ENCODE peak calls at places on chromosomes 13 and 19, in seven cellular contexts. J, B, F, P, H, M and T are unnamed samples. For H3K36me3, the result is how much of the 10 kb centered on the place peaks cover.

GRCh38 chr19:19997656-19998268 is 41.5 kb downstream of the ZNF682 start:
- DNase-seq in M (peak), F (no peak), H (peak), J (peak), P (no peak), B (no peak), T (no peak)

GRCh38 chr19:50322234-50322633 is 6.9 kb downstream of the KCNC3 start:
- DNase-seq in H (no peak), F (no peak), M (no peak), J (no peak), B (no peak), P (no peak), T (no peak)

GRCh38 chr19:54316746-54317107 is 3.8 kb upstream of the LILRA5 start:
- DNase-seq in M (no peak), J (no peak), F (peak), B (no peak), H (no peak), P (no peak), T (peak)

GRCh38 chr19:12720851-12721655 is 2.7 kb downstream of the TNPO2 start:
- DNase-seq in H (peak), M (no peak), B (no peak), J (no peak), F (no peak), P (peak), T (no peak)

GRCh38 chr19:8459520-8460260 is 14.9 kb downstream of the HNRNPM start:
- DNase-seq in B (no peak), J (no peak), F (no peak), P (peak), M (no peak), H (no peak), T (no peak)

GRCh38 chr19:4534836-4535658 is at the start of gene PLIN5:
- DNase-seq in M (peak), B (no peak), H (peak), F (peak), P (peak), J (peak), T (peak)

GRCh38 chr19:862529-863304 is 3.3 kb downstream of the CFD start:
- DNase-seq in H (peak), P (no peak), J (peak), B (no peak), F (peak), M (peak), T (peak)

GRCh38 chr19:1469936-1470863 is 8.8 kb downstream of the C19orf25 start:
- DNase-seq in H (peak), B (no peak), P (no peak), F (no peak), J (no peak), M (no peak), T (peak)

GRCh38 chr13:98942997-98943396 is 34.9 kb downstream of the DOCK9 start:
- DNase-seq in H (no peak), M (no peak), F (no peak), J (no peak), B (no peak), P (no peak), T (no peak)

GRCh38 chr13:93279982-93280381 is 53.4 kb downstream of the GPC6 start:
- DNase-seq in J (no peak), F (no peak), P (no peak), M (no peak), H (no peak), B (no peak), T (no peak)

GRCh38 chr13:106533940-106534843 is 1.3 kb downstream of the EFNB2 start:
- DNase-seq in J (peak), M (no peak), P (peak), H (peak), F (peak), B (no peak), T (peak)

GRCh38 chr13:59607780-59608233 is 555.9 kb downstream of the DIAPH3 start:
- DNase-seq in M (no peak), B (no peak), F (no peak), J (no peak), P (no peak), H (no peak), T (no peak)

GRCh38 chr19:54262066-54262465 is 5.0 kb upstream of the LILRB5 start:
- DNase-seq in H (no peak), J (no peak), B (no peak), F (peak), M (no peak), P (no peak), T (no peak)

GRCh38 chr19:30062331-30063183 is 120.5 kb downstream of the URI1 start:
- DNase-seq in M (no peak), P (no peak), H (no peak), J (no peak), B (no peak), F (no peak), T (no peak)

GRCh38 chr13:113596321-113597200 is 12.0 kb downstream of the TFDP1 start:
- DNase-seq in P (no peak), B (no peak), M (peak), J (no peak), H (peak), F (peak), T (peak)

GRCh38 chr13:89343165-89343564 is 1672.0 kb downstream of the SLITRK5 start:
- DNase-seq in B (no peak), H (no peak), P (no peak), F (no peak), J (no peak), M (no peak), T (no peak)

GRCh38 chr13:23372264-23372905 is 61.1 kb downstream of the SACS start:
- DNase-seq in B (no peak), F (no peak), P (peak), J (no peak), M (no peak), H (no peak), T (no peak)

GRCh38 chr13:74904547-74904946 is 577.4 kb downstream of the TBC1D4 start:
- DNase-seq in J (no peak), F (no peak), M (no peak), B (no peak), H (no peak), P (no peak), T (no peak)

GRCh38 chr13:61410266-61410665 is 5.4 kb downstream of the PCDH20 start:
- DNase-seq in M (no peak), J (no peak), P (no peak), B (no peak), H (no peak), F (no peak), T (no peak)

GRCh38 chr13:82905071-82905470 is 977.2 kb downstream of the SLITRK1 start:
- DNase-seq in P (no peak), J (no peak), M (no peak), H (no peak), F (no peak), B (no peak), T (no peak)

GRCh38 chr13:23433171-23434153 is at the start of gene SACS:
- DNase-seq in B (no peak), F (no peak), H (no peak), J (peak), M (no peak), P (peak), T (no peak)

GRCh38 chr13:23796546-23796945 is 92.7 kb downstream of the MIPEP start:
- DNase-seq in H (no peak), M (no peak), B (no peak), P (no peak), F (no peak), J (no peak), T (no peak)

GRCh38 chr19:17757125-17757524 is 5.8 kb downstream of the FCHO1 start:
- DNase-seq in M (peak), P (peak), H (peak), B (no peak), J (peak), F (no peak), T (no peak)

GRCh38 chr19:2333807-2334211 is 5.3 kb downstream of the SPPL2B start:
- DNase-seq in F (no peak), H (no peak), B (no peak), M (no peak), P (no peak), J (no peak), T (no peak)

GRCh38 chr13:77225946-77226345 is 100.9 kb downstream of the MYCBP2 start:
- DNase-seq in B (no peak), J (no peak), P (no peak), F (no peak), H (no peak), M (no peak), T (no peak)

GRCh38 chr19:55605207-55605636 is 225 bp upstream of the ZNF865 start:
- DNase-seq in F (peak), B (peak), J (peak), P (peak), H (peak), M (peak), T (peak)

GRCh38 chr13:80339841-80340642 is 884 bp downstream of the SPRY2 start:
- DNase-seq in B (no peak), M (no peak), P (peak), F (peak), J (peak), H (peak), T (peak)

GRCh38 chr13:49183672-49184315 is 36.3 kb upstream of the MLNR start:
- DNase-seq in H (no peak), F (no peak), B (no peak), J (no peak), P (no peak), M (no peak), T (no peak)

GRCh38 chr19:18985257-18985656 is 44.2 kb upstream of the HOMER3 start:
- DNase-seq in P (no peak), F (no peak), H (no peak), B (no peak), M (no peak), J (no peak), T (no peak)

GRCh38 chr19:13012690-13013608 is 17.7 kb downstream of the NFIX start:
- DNase-seq in H (peak), M (no peak), F (no peak), P (peak), B (no peak), J (no peak), T (no peak)

GRCh38 chr19:39544201-39544903 is 4.4 kb upstream of the EID2 start:
- DNase-seq in F (no peak), M (no peak), B (no peak), H (no peak), J (no peak), P (no peak), T (no peak)

GRCh38 chr19:17089238-17089637 is 13.7 kb downstream of the MYO9B start:
- DNase-seq in H (no peak), P (peak), J (no peak), M (no peak), F (no peak), B (no peak), T (no peak)

GRCh38 chr19:12952488-12953455 is 4.3 kb downstream of the GADD45GIP1 start:
- DNase-seq in J (peak), H (no peak), M (no peak), B (peak), P (peak), F (no peak), T (no peak)

GRCh38 chr13:110651271-110651670 is 35.9 kb downstream of the NAXD start:
- DNase-seq in B (no peak), P (no peak), J (no peak), H (no peak), M (no peak), F (no peak), T (no peak)

GRCh38 chr19:50496189-50497029 is 14.6 kb downstream of the JOSD2 start:
- DNase-seq in M (no peak), J (no peak), P (no peak), B (no peak), F (peak), H (no peak), T (peak)

GRCh38 chr19:35144600-35145436 is 1.8 kb downstream of the FXYD7 start:
- DNase-seq in J (no peak), F (no peak), B (no peak), P (no peak), H (peak), M (no peak), T (no peak)

GRCh38 chr19:45099465-45100201 is 6.7 kb downstream of the PPP1R37 start:
- DNase-seq in F (no peak), B (no peak), J (no peak), H (no peak), M (no peak), P (no peak), T (no peak)

GRCh38 chr13:39107484-39108040 is 69.3 kb downstream of the NHLRC3 start:
- DNase-seq in B (no peak), H (no peak), F (no peak), P (no peak), M (no peak), J (peak), T (no peak)

GRCh38 chr19:52889076-52889475 is 8.4 kb downstream of the ZNF320 start:
- DNase-seq in H (no peak), M (no peak), P (no peak), F (no peak), J (no peak), B (no peak), T (no peak)
- H3K36me3 ChIP-seq in H (under half), M (under half), P (under half), F (half or more), J (half or more), B (under half), T (half or more)

DNA sequence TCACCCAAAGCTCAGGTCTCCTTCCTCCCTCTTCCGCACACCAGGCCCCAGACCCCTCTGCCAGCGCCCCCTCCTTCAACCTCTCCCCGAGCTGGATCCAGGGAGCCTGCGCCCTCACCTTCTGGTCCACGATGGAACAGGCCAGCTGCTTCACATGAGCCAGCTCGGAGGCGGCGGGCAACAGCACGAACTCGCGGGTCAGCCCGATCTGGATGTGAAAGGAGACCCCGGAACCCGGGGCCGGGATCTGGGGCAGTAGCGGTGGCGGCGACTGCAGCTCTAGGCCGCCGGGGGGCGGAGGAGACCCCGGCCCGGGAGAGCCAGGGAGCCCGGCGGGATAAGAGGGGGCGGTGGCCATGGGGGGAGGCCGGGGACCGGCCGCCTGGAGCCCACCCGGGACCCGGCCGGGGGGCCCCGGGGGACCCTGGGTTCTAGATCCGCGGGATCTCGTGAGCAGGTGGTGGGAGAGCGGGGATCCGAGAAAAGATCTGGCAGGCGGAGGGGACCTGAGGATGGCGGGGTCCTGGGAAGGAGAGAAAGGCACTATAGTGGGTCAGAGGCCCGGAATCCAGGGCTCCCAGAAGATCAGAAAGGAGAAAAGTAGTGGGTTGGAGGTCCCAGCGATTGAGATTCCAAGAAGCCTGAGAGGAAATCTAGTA is 772 bp downstream of the PRKD2 start:
- DNase-seq in M (no peak), H (peak), F (no peak), J (no peak), B (no peak), P (no peak), T (peak)
- TF ChIP-seq CTCF in M (no peak), H (no peak), F (peak), J (peak), B (no peak), P (no peak), T (peak)

GRCh38 chr13:29510698-29511438 is 84.6 kb downstream of the SLC7A1 start:
- DNase-seq in B (no peak), H (no peak), F (no peak), J (no peak), P (peak), M (no peak), T (no peak)
- H3K36me3 ChIP-seq in B (under half), H (under half), F (under half), J (under half), P (under half), M (under half), T (under half)

GRCh38 chr13:91579320-91579719 is 180.9 kb downstream of the GPC5 start:
- DNase-seq in H (no peak), B (no peak), M (no peak), P (no peak), J (no peak), F (no peak), T (no peak)

GRCh38 chr13:91572944-91573535 is 174.6 kb downstream of the GPC5 start:
- DNase-seq in J (no peak), B (no peak), M (no peak), F (no peak), P (peak), H (no peak), T (no peak)

GRCh38 chr13:91574756-91575155 is 176.3 kb downstream of the GPC5 start:
- DNase-seq in P (peak), B (no peak), F (no peak), M (no peak), H (no peak), J (no peak), T (no peak)

GRCh38 chr13:91572439-91572838 is 174.0 kb downstream of the GPC5 start:
- DNase-seq in B (no peak), M (no peak), F (no peak), J (no peak), H (no peak), P (peak), T (no peak)

GRCh38 chr13:91576590-91576989 is 178.2 kb downstream of the GPC5 start:
- DNase-seq in P (no peak), F (no peak), H (peak), M (no peak), J (peak), B (no peak), T (no peak)
- TF ChIP-seq CTCF in P (peak), F (no peak), H (peak), M (no peak), J (peak), B (no peak), T (no peak)

GRCh38 chr13:111937763-111938375 is 129.1 kb upstream of the SOX1 start:
- DNase-seq in B (no peak), F (peak), P (no peak), J (no peak), H (no peak), M (no peak), T (no peak)
- H3K36me3 ChIP-seq in B (under half), F (under half), P (under half), J (under half), H (under half), M (under half), T (under half)